ENCODE peak calls at places on chromosome 16, in ten cellular contexts. One of them, this sample, is unnamed.

GRCh38 chr16:49939495-49939894 is 83.6 kb upstream of the ZNF423 start:
- DNase-seq in Kasumi-1: no peak
- DNase-seq in neuronal stem cell: no peak
- DNase-seq in T-cell: no peak
- DNase-seq in GM23248: no peak
- DNase-seq in activated naive CD4-positive, alpha-beta T cell treated with Interleukin-2 at 50 U/mL for 16 hours: no peak
- DNase-seq in dorsolateral prefrontal cortex: no peak
- DNase-seq in activated CD8-positive, alpha-beta T cell treated with anti-CD3 and anti-CD28 coated beads for 36 hours: no peak
- DNase-seq in NCI-H1694: no peak
- DNase-seq in lung: no peak
- DNase-seq in this sample: no peak

GRCh38 chr16:72848759-72849664 is 198.9 kb downstream of the ZFHX3 start:
- DNase-seq in Kasumi-1: no peak
- DNase-seq in neuronal stem cell: no peak
- DNase-seq in T-cell: no peak
- DNase-seq in GM23248: peak
- DNase-seq in activated naive CD4-positive, alpha-beta T cell treated with Interleukin-2 at 50 U/mL for 16 hours: no peak
- DNase-seq in dorsolateral prefrontal cortex: peak
- DNase-seq in activated CD8-positive, alpha-beta T cell treated with anti-CD3 and anti-CD28 coated beads for 36 hours: no peak
- DNase-seq in NCI-H1694: peak
- DNase-seq in lung: peak
- DNase-seq in this sample: no peak

GRCh38 chr16:85615014-85615851 is 2.1 kb downstream of the GSE1 start:
- DNase-seq in Kasumi-1: peak
- DNase-seq in neuronal stem cell: peak
- DNase-seq in T-cell: peak
- DNase-seq in GM23248: no peak
- DNase-seq in activated naive CD4-positive, alpha-beta T cell treated with Interleukin-2 at 50 U/mL for 16 hours: peak
- DNase-seq in dorsolateral prefrontal cortex: no peak
- DNase-seq in activated CD8-positive, alpha-beta T cell treated with anti-CD3 and anti-CD28 coated beads for 36 hours: peak
- DNase-seq in NCI-H1694: no peak
- DNase-seq in lung: peak
- DNase-seq in this sample: no peak

GRCh38 chr16:15509593-15510520 is 75.5 kb downstream of the BMERB1 start:
- DNase-seq in Kasumi-1: no peak
- DNase-seq in neuronal stem cell: no peak
- DNase-seq in T-cell: no peak
- DNase-seq in GM23248: peak
- DNase-seq in activated naive CD4-positive, alpha-beta T cell treated with Interleukin-2 at 50 U/mL for 16 hours: peak
- DNase-seq in dorsolateral prefrontal cortex: no peak
- DNase-seq in activated CD8-positive, alpha-beta T cell treated with anti-CD3 and anti-CD28 coated beads for 36 hours: peak
- DNase-seq in NCI-H1694: peak
- DNase-seq in lung: no peak
- DNase-seq in this sample: no peak

GRCh38 chr16:55571-56136 is 2.0 kb downstream of the SNRNP25 start:
- DNase-seq in Kasumi-1: no peak
- DNase-seq in neuronal stem cell: no peak
- DNase-seq in T-cell: no peak
- DNase-seq in GM23248: no peak
- DNase-seq in activated naive CD4-positive, alpha-beta T cell treated with Interleukin-2 at 50 U/mL for 16 hours: no peak
- DNase-seq in dorsolateral prefrontal cortex: no peak
- DNase-seq in activated CD8-positive, alpha-beta T cell treated with anti-CD3 and anti-CD28 coated beads for 36 hours: no peak
- DNase-seq in NCI-H1694: no peak
- DNase-seq in lung: no peak
- DNase-seq in this sample: no peak

GRCh38 chr16:85564277-85565051 is 48.7 kb upstream of the GSE1 start:
- DNase-seq in Kasumi-1: peak
- DNase-seq in neuronal stem cell: no peak
- DNase-seq in T-cell: peak
- DNase-seq in GM23248: no peak
- DNase-seq in activated naive CD4-positive, alpha-beta T cell treated with Interleukin-2 at 50 U/mL for 16 hours: peak
- DNase-seq in dorsolateral prefrontal cortex: no peak
- DNase-seq in activated CD8-positive, alpha-beta T cell treated with anti-CD3 and anti-CD28 coated beads for 36 hours: peak
- DNase-seq in NCI-H1694: no peak
- DNase-seq in lung: no peak
- DNase-seq in this sample: peak

GRCh38 chr16:69632836-69633235 is 67.1 kb downstream of the NFAT5 start:
- DNase-seq in Kasumi-1: no peak
- DNase-seq in neuronal stem cell: no peak
- DNase-seq in T-cell: no peak
- DNase-seq in GM23248: no peak
- DNase-seq in activated naive CD4-positive, alpha-beta T cell treated with Interleukin-2 at 50 U/mL for 16 hours: no peak
- DNase-seq in dorsolateral prefrontal cortex: no peak
- DNase-seq in activated CD8-positive, alpha-beta T cell treated with anti-CD3 and anti-CD28 coated beads for 36 hours: no peak
- DNase-seq in NCI-H1694: no peak
- DNase-seq in lung: no peak
- DNase-seq in this sample: no peak

GRCh38 chr16:56953006-56953405 is 8.7 kb upstream of the CETP start:
- DNase-seq in Kasumi-1: no peak
- DNase-seq in neuronal stem cell: no peak
- DNase-seq in T-cell: no peak
- DNase-seq in GM23248: no peak
- DNase-seq in activated naive CD4-positive, alpha-beta T cell treated with Interleukin-2 at 50 U/mL for 16 hours: no peak
- DNase-seq in dorsolateral prefrontal cortex: no peak
- DNase-seq in activated CD8-positive, alpha-beta T cell treated with anti-CD3 and anti-CD28 coated beads for 36 hours: no peak
- DNase-seq in NCI-H1694: no peak
- DNase-seq in lung: no peak
- DNase-seq in this sample: no peak

GRCh38 chr16:69890114-69890890 is 60.8 kb upstream of the CLEC18A start:
- DNase-seq in Kasumi-1: no peak
- DNase-seq in neuronal stem cell: peak
- DNase-seq in T-cell: no peak
- DNase-seq in GM23248: peak
- DNase-seq in activated naive CD4-positive, alpha-beta T cell treated with Interleukin-2 at 50 U/mL for 16 hours: no peak
- DNase-seq in dorsolateral prefrontal cortex: peak
- DNase-seq in activated CD8-positive, alpha-beta T cell treated with anti-CD3 and anti-CD28 coated beads for 36 hours: no peak
- DNase-seq in NCI-H1694: no peak
- DNase-seq in lung: no peak
- DNase-seq in this sample: no peak

GRCh38 chr16:23254338-23254737 is 47.8 kb upstream of the SCNN1B start:
- DNase-seq in Kasumi-1: no peak
- DNase-seq in neuronal stem cell: no peak
- DNase-seq in T-cell: no peak
- DNase-seq in GM23248: peak
- DNase-seq in activated naive CD4-positive, alpha-beta T cell treated with Interleukin-2 at 50 U/mL for 16 hours: no peak
- DNase-seq in dorsolateral prefrontal cortex: no peak
- DNase-seq in activated CD8-positive, alpha-beta T cell treated with anti-CD3 and anti-CD28 coated beads for 36 hours: peak
- DNase-seq in NCI-H1694: no peak
- DNase-seq in lung: no peak
- DNase-seq in this sample: no peak

GRCh38 chr16:86306046-86306644 is 204.2 kb upstream of the FOXF1 start:
- DNase-seq in Kasumi-1: no peak
- DNase-seq in neuronal stem cell: no peak
- DNase-seq in T-cell: no peak
- DNase-seq in GM23248: peak
- DNase-seq in activated naive CD4-positive, alpha-beta T cell treated with Interleukin-2 at 50 U/mL for 16 hours: no peak
- DNase-seq in dorsolateral prefrontal cortex: no peak
- DNase-seq in activated CD8-positive, alpha-beta T cell treated with anti-CD3 and anti-CD28 coated beads for 36 hours: no peak
- DNase-seq in NCI-H1694: no peak
- DNase-seq in lung: no peak
- DNase-seq in this sample: no peak

GRCh38 chr16:6096931-6097665 is 999.5 kb upstream of the EEF2KMT start:
- DNase-seq in Kasumi-1: no peak
- DNase-seq in neuronal stem cell: no peak
- DNase-seq in T-cell: no peak
- DNase-seq in GM23248: no peak
- DNase-seq in activated naive CD4-positive, alpha-beta T cell treated with Interleukin-2 at 50 U/mL for 16 hours: no peak
- DNase-seq in dorsolateral prefrontal cortex: no peak
- DNase-seq in activated CD8-positive, alpha-beta T cell treated with anti-CD3 and anti-CD28 coated beads for 36 hours: no peak
- DNase-seq in NCI-H1694: no peak
- DNase-seq in lung: no peak
- DNase-seq in this sample: no peak

GRCh38 chr16:54266363-54266955 is 20.1 kb downstream of the IRX3 start:
- DNase-seq in Kasumi-1: no peak
- DNase-seq in neuronal stem cell: no peak
- DNase-seq in T-cell: no peak
- DNase-seq in GM23248: peak
- DNase-seq in activated naive CD4-positive, alpha-beta T cell treated with Interleukin-2 at 50 U/mL for 16 hours: no peak
- DNase-seq in dorsolateral prefrontal cortex: no peak
- DNase-seq in activated CD8-positive, alpha-beta T cell treated with anti-CD3 and anti-CD28 coated beads for 36 hours: no peak
- DNase-seq in NCI-H1694: no peak
- DNase-seq in lung: no peak
- DNase-seq in this sample: no peak

GRCh38 chr16:3640207-3640606 is 14.3 kb upstream of the DNASE1 start:
- DNase-seq in Kasumi-1: no peak
- DNase-seq in neuronal stem cell: no peak
- DNase-seq in T-cell: no peak
- DNase-seq in GM23248: no peak
- DNase-seq in activated naive CD4-positive, alpha-beta T cell treated with Interleukin-2 at 50 U/mL for 16 hours: no peak
- DNase-seq in dorsolateral prefrontal cortex: no peak
- DNase-seq in activated CD8-positive, alpha-beta T cell treated with anti-CD3 and anti-CD28 coated beads for 36 hours: no peak
- DNase-seq in NCI-H1694: no peak
- DNase-seq in lung: no peak
- DNase-seq in this sample: no peak

GRCh38 chr16:75660726-75661302 is 13.2 kb downstream of the TERF2IP start:
- DNase-seq in Kasumi-1: no peak
- DNase-seq in neuronal stem cell: no peak
- DNase-seq in T-cell: no peak
- DNase-seq in GM23248: no peak
- DNase-seq in activated naive CD4-positive, alpha-beta T cell treated with Interleukin-2 at 50 U/mL for 16 hours: no peak
- DNase-seq in dorsolateral prefrontal cortex: no peak
- DNase-seq in activated CD8-positive, alpha-beta T cell treated with anti-CD3 and anti-CD28 coated beads for 36 hours: no peak
- DNase-seq in NCI-H1694: no peak
- DNase-seq in lung: no peak
- DNase-seq in this sample: no peak

GRCh38 chr16:64144612-64145011 is 977.3 kb downstream of the CDH11 start:
- DNase-seq in Kasumi-1: no peak
- DNase-seq in neuronal stem cell: no peak
- DNase-seq in T-cell: no peak
- DNase-seq in GM23248: peak
- DNase-seq in activated naive CD4-positive, alpha-beta T cell treated with Interleukin-2 at 50 U/mL for 16 hours: no peak
- DNase-seq in dorsolateral prefrontal cortex: no peak
- DNase-seq in activated CD8-positive, alpha-beta T cell treated with anti-CD3 and anti-CD28 coated beads for 36 hours: no peak
- DNase-seq in NCI-H1694: no peak
- DNase-seq in lung: no peak
- DNase-seq in this sample: no peak

GRCh38 chr16:4089251-4089810 is 26.9 kb downstream of the ADCY9 start:
- DNase-seq in Kasumi-1: no peak
- DNase-seq in neuronal stem cell: no peak
- DNase-seq in T-cell: no peak
- DNase-seq in GM23248: no peak
- DNase-seq in activated naive CD4-positive, alpha-beta T cell treated with Interleukin-2 at 50 U/mL for 16 hours: no peak
- DNase-seq in dorsolateral prefrontal cortex: no peak
- DNase-seq in activated CD8-positive, alpha-beta T cell treated with anti-CD3 and anti-CD28 coated beads for 36 hours: no peak
- DNase-seq in NCI-H1694: no peak
- DNase-seq in lung: no peak
- DNase-seq in this sample: no peak

GRCh38 chr16:30948956-30949654 is at the start of gene ORAI3:
- DNase-seq in Kasumi-1: peak
- DNase-seq in neuronal stem cell: peak
- DNase-seq in T-cell: no peak
- DNase-seq in GM23248: peak
- DNase-seq in activated naive CD4-positive, alpha-beta T cell treated with Interleukin-2 at 50 U/mL for 16 hours: peak
- DNase-seq in dorsolateral prefrontal cortex: peak
- DNase-seq in activated CD8-positive, alpha-beta T cell treated with anti-CD3 and anti-CD28 coated beads for 36 hours: peak
- DNase-seq in NCI-H1694: no peak
- DNase-seq in lung: peak
- DNase-seq in this sample: peak

This sample was measured in Karpas-422.